ENCODE peak calls at places on chromosomes 2 and 18, in ten cellular contexts. S, W, N, F, V, L, B, K, X and H are unnamed samples.

GRCh38 chr18:68803371-68803770 is 5.5 kb downstream of the CCDC102B start:
- DNase-seq in S (no peak), W (no peak), N (peak), F (no peak), V (no peak), L (peak), B (peak), K (no peak), X (no peak), H (peak)

GRCh38 chr2:160970052-160970846 is 190.0 kb upstream of the TANK start:
- DNase-seq in S (no peak), W (no peak), N (peak), F (no peak), V (no peak), L (peak), B (peak), K (no peak), X (peak), H (no peak)

GRCh38 chr2:47218066-47218581 is 63.0 kb upstream of the STPG4 start:
- DNase-seq in S (no peak), W (no peak), N (no peak), F (no peak), V (no peak), L (no peak), B (peak), K (no peak), X (peak), H (no peak)

GRCh38 chr2:8575810-8576423 is 105.9 kb upstream of the ID2 start:
- DNase-seq in S (no peak), W (no peak), N (no peak), F (no peak), V (no peak), L (no peak), B (no peak), K (no peak), X (no peak), H (no peak)

GRCh38 chr2:174577967-174578589 is 19.5 kb downstream of the WIPF1 start:
- DNase-seq in S (no peak), W (no peak), N (peak), F (no peak), V (no peak), L (peak), B (no peak), K (no peak), X (no peak), H (no peak)

GRCh38 chr2:150125708-150126107 is 361.8 kb downstream of the RND3 start:
- DNase-seq in S (no peak), W (no peak), N (peak), F (no peak), V (no peak), L (peak), B (no peak), K (no peak), X (peak), H (no peak)

GRCh38 chr2:158618859-158619490 is 162.2 kb downstream of the PKP4 start:
- DNase-seq in S (no peak), W (no peak), N (peak), F (no peak), V (no peak), L (no peak), B (no peak), K (no peak), X (no peak), H (no peak)

GRCh38 chr2:121897335-121897970 is 142.0 kb downstream of the TSN start:
- DNase-seq in S (no peak), W (no peak), N (peak), F (no peak), V (no peak), L (peak), B (no peak), K (no peak), X (peak), H (no peak)

GRCh38 chr2:198795419-198795818 is 662.3 kb downstream of the SATB2 start:
- DNase-seq in S (no peak), W (no peak), N (no peak), F (no peak), V (no peak), L (no peak), B (no peak), K (no peak), X (no peak), H (no peak)